ENCODE peak calls at places on chromosomes 3 and 15, in ten cellular contexts. One of them, this sample, is unnamed.

GRCh38 chr3:138803006-138803653 is 31.6 kb downstream of the PIK3CB start:
- DNase-seq in left ventricle myocardium inferior: no peak
- DNase-seq in GM04504: no peak
- DNase-seq in NCI-H2081: no peak
- DNase-seq in T1000: no peak
- DNase-seq in GF-D8: no peak
- DNase-seq in activated T-helper 1 cell treated with anti-CD3 and anti-CD28 coated beads, Interleukin-2, amount 50 U/mL, for 16 hours: no peak
- DNase-seq in neuronal stem cell: no peak
- DNase-seq in central memory CD4-positive, alpha-beta T cell: no peak
- DNase-seq in activated CD4-positive, alpha-beta memory T cell treated with anti-CD3 and anti-CD28 coated beads for 36 hours: no peak
- DNase-seq in this sample: no peak

GRCh38 chr3:171121801-171122200 is 95.3 kb upstream of the SLC2A2 start:
- DNase-seq in left ventricle myocardium inferior: no peak
- DNase-seq in GM04504: no peak
- DNase-seq in NCI-H2081: no peak
- DNase-seq in T1000: no peak
- DNase-seq in GF-D8: no peak
- DNase-seq in activated T-helper 1 cell treated with anti-CD3 and anti-CD28 coated beads, Interleukin-2, amount 50 U/mL, for 16 hours: no peak
- DNase-seq in neuronal stem cell: no peak
- DNase-seq in central memory CD4-positive, alpha-beta T cell: no peak
- DNase-seq in activated CD4-positive, alpha-beta memory T cell treated with anti-CD3 and anti-CD28 coated beads for 36 hours: no peak
- DNase-seq in this sample: no peak

GRCh38 chr3:170714562-170715535 is 129.0 kb upstream of the SLC7A14 start:
- DNase-seq in left ventricle myocardium inferior: no peak
- DNase-seq in GM04504: no peak
- DNase-seq in NCI-H2081: no peak
- DNase-seq in T1000: no peak
- DNase-seq in GF-D8: no peak
- DNase-seq in activated T-helper 1 cell treated with anti-CD3 and anti-CD28 coated beads, Interleukin-2, amount 50 U/mL, for 16 hours: no peak
- DNase-seq in neuronal stem cell: no peak
- DNase-seq in central memory CD4-positive, alpha-beta T cell: no peak
- DNase-seq in activated CD4-positive, alpha-beta memory T cell treated with anti-CD3 and anti-CD28 coated beads for 36 hours: no peak
- DNase-seq in this sample: no peak

GRCh38 chr15:89362203-89363101 is 27.8 kb upstream of the POLG start:
- DNase-seq in left ventricle myocardium inferior: no peak
- DNase-seq in GM04504: no peak
- DNase-seq in NCI-H2081: peak
- DNase-seq in T1000: no peak
- DNase-seq in GF-D8: no peak
- DNase-seq in activated T-helper 1 cell treated with anti-CD3 and anti-CD28 coated beads, Interleukin-2, amount 50 U/mL, for 16 hours: no peak
- DNase-seq in neuronal stem cell: no peak
- DNase-seq in central memory CD4-positive, alpha-beta T cell: no peak
- DNase-seq in activated CD4-positive, alpha-beta memory T cell treated with anti-CD3 and anti-CD28 coated beads for 36 hours: no peak
- DNase-seq in this sample: no peak

GRCh38 chr3:105842943-105843342 is 25.9 kb downstream of the CBLB start:
- DNase-seq in left ventricle myocardium inferior: no peak
- DNase-seq in GM04504: no peak
- DNase-seq in NCI-H2081: peak
- DNase-seq in T1000: no peak
- DNase-seq in GF-D8: no peak
- DNase-seq in activated T-helper 1 cell treated with anti-CD3 and anti-CD28 coated beads, Interleukin-2, amount 50 U/mL, for 16 hours: no peak
- DNase-seq in neuronal stem cell: no peak
- DNase-seq in central memory CD4-positive, alpha-beta T cell: no peak
- DNase-seq in activated CD4-positive, alpha-beta memory T cell treated with anti-CD3 and anti-CD28 coated beads for 36 hours: no peak
- DNase-seq in this sample: no peak

GRCh38 chr3:73511555-73511954 is 113.2 kb downstream of the PDZRN3 start:
- DNase-seq in left ventricle myocardium inferior: no peak
- DNase-seq in GM04504: no peak
- DNase-seq in NCI-H2081: peak
- DNase-seq in T1000: no peak
- DNase-seq in GF-D8: no peak
- DNase-seq in activated T-helper 1 cell treated with anti-CD3 and anti-CD28 coated beads, Interleukin-2, amount 50 U/mL, for 16 hours: no peak
- DNase-seq in neuronal stem cell: no peak
- DNase-seq in central memory CD4-positive, alpha-beta T cell: no peak
- DNase-seq in activated CD4-positive, alpha-beta memory T cell treated with anti-CD3 and anti-CD28 coated beads for 36 hours: no peak
- DNase-seq in this sample: no peak

GRCh38 chr15:99909914-99910313 is 176.7 kb upstream of the LYSMD4 start:
- DNase-seq in left ventricle myocardium inferior: no peak
- DNase-seq in GM04504: no peak
- DNase-seq in NCI-H2081: no peak
- DNase-seq in T1000: no peak
- DNase-seq in GF-D8: no peak
- DNase-seq in activated T-helper 1 cell treated with anti-CD3 and anti-CD28 coated beads, Interleukin-2, amount 50 U/mL, for 16 hours: no peak
- DNase-seq in neuronal stem cell: no peak
- DNase-seq in central memory CD4-positive, alpha-beta T cell: no peak
- DNase-seq in activated CD4-positive, alpha-beta memory T cell treated with anti-CD3 and anti-CD28 coated beads for 36 hours: peak
- DNase-seq in this sample: no peak

GRCh38 chr3:51538115-51538458 is 432 bp upstream of the RAD54L2 start:
- DNase-seq in left ventricle myocardium inferior: no peak
- DNase-seq in GM04504: no peak
- DNase-seq in NCI-H2081: no peak
- DNase-seq in T1000: no peak
- DNase-seq in GF-D8: no peak
- DNase-seq in activated T-helper 1 cell treated with anti-CD3 and anti-CD28 coated beads, Interleukin-2, amount 50 U/mL, for 16 hours: no peak
- DNase-seq in neuronal stem cell: no peak
- DNase-seq in central memory CD4-positive, alpha-beta T cell: no peak
- DNase-seq in activated CD4-positive, alpha-beta memory T cell treated with anti-CD3 and anti-CD28 coated beads for 36 hours: peak
- DNase-seq in this sample: peak

GRCh38 chr3:71554649-71555048 is 28.9 kb downstream of the FOXP1 start:
- DNase-seq in left ventricle myocardium inferior: no peak
- DNase-seq in GM04504: no peak
- DNase-seq in NCI-H2081: no peak
- DNase-seq in T1000: no peak
- DNase-seq in GF-D8: no peak
- DNase-seq in activated T-helper 1 cell treated with anti-CD3 and anti-CD28 coated beads, Interleukin-2, amount 50 U/mL, for 16 hours: no peak
- DNase-seq in neuronal stem cell: no peak
- DNase-seq in central memory CD4-positive, alpha-beta T cell: no peak
- DNase-seq in activated CD4-positive, alpha-beta memory T cell treated with anti-CD3 and anti-CD28 coated beads for 36 hours: no peak
- DNase-seq in this sample: no peak

GRCh38 chr15:35545316-35545824 is 595 bp downstream of the DPH6 start:
- DNase-seq in left ventricle myocardium inferior: peak
- DNase-seq in GM04504: peak
- DNase-seq in NCI-H2081: peak
- DNase-seq in T1000: peak
- DNase-seq in GF-D8: peak
- DNase-seq in activated T-helper 1 cell treated with anti-CD3 and anti-CD28 coated beads, Interleukin-2, amount 50 U/mL, for 16 hours: no peak
- DNase-seq in neuronal stem cell: no peak
- DNase-seq in central memory CD4-positive, alpha-beta T cell: no peak
- DNase-seq in activated CD4-positive, alpha-beta memory T cell treated with anti-CD3 and anti-CD28 coated beads for 36 hours: peak
- DNase-seq in this sample: peak

GRCh38 chr3:47877288-47877687 is 74.3 kb downstream of the DHX30 start:
- DNase-seq in left ventricle myocardium inferior: no peak
- DNase-seq in GM04504: no peak
- DNase-seq in NCI-H2081: no peak
- DNase-seq in T1000: no peak
- DNase-seq in GF-D8: no peak
- DNase-seq in activated T-helper 1 cell treated with anti-CD3 and anti-CD28 coated beads, Interleukin-2, amount 50 U/mL, for 16 hours: no peak
- DNase-seq in neuronal stem cell: no peak
- DNase-seq in central memory CD4-positive, alpha-beta T cell: no peak
- DNase-seq in activated CD4-positive, alpha-beta memory T cell treated with anti-CD3 and anti-CD28 coated beads for 36 hours: no peak
- DNase-seq in this sample: no peak

GRCh38 chr15:74269362-74270035 is 33.4 kb downstream of the CCDC33 start:
- DNase-seq in left ventricle myocardium inferior: no peak
- DNase-seq in GM04504: no peak
- DNase-seq in NCI-H2081: peak
- DNase-seq in T1000: no peak
- DNase-seq in GF-D8: no peak
- DNase-seq in activated T-helper 1 cell treated with anti-CD3 and anti-CD28 coated beads, Interleukin-2, amount 50 U/mL, for 16 hours: no peak
- DNase-seq in neuronal stem cell: no peak
- DNase-seq in central memory CD4-positive, alpha-beta T cell: no peak
- DNase-seq in activated CD4-positive, alpha-beta memory T cell treated with anti-CD3 and anti-CD28 coated beads for 36 hours: no peak
- DNase-seq in this sample: no peak

GRCh38 chr3:45817788-45818523 is 21.6 kb upstream of the SLC6A20 start:
- DNase-seq in left ventricle myocardium inferior: no peak
- DNase-seq in GM04504: peak
- DNase-seq in NCI-H2081: peak
- DNase-seq in T1000: peak
- DNase-seq in GF-D8: no peak
- DNase-seq in activated T-helper 1 cell treated with anti-CD3 and anti-CD28 coated beads, Interleukin-2, amount 50 U/mL, for 16 hours: no peak
- DNase-seq in neuronal stem cell: no peak
- DNase-seq in central memory CD4-positive, alpha-beta T cell: no peak
- DNase-seq in activated CD4-positive, alpha-beta memory T cell treated with anti-CD3 and anti-CD28 coated beads for 36 hours: no peak
- DNase-seq in this sample: peak

GRCh38 chr15:76575177-76576078 is 238.9 kb downstream of the ISL2 start:
- DNase-seq in left ventricle myocardium inferior: no peak
- DNase-seq in GM04504: no peak
- DNase-seq in NCI-H2081: no peak
- DNase-seq in T1000: no peak
- DNase-seq in GF-D8: peak
- DNase-seq in activated T-helper 1 cell treated with anti-CD3 and anti-CD28 coated beads, Interleukin-2, amount 50 U/mL, for 16 hours: no peak
- DNase-seq in neuronal stem cell: no peak
- DNase-seq in central memory CD4-positive, alpha-beta T cell: no peak
- DNase-seq in activated CD4-positive, alpha-beta memory T cell treated with anti-CD3 and anti-CD28 coated beads for 36 hours: no peak
- DNase-seq in this sample: no peak

GRCh38 chr15:77616072-77616471 is 16.6 kb downstream of the LINGO1 start:
- DNase-seq in left ventricle myocardium inferior: no peak
- DNase-seq in GM04504: no peak
- DNase-seq in NCI-H2081: no peak
- DNase-seq in T1000: no peak
- DNase-seq in GF-D8: no peak
- DNase-seq in activated T-helper 1 cell treated with anti-CD3 and anti-CD28 coated beads, Interleukin-2, amount 50 U/mL, for 16 hours: no peak
- DNase-seq in neuronal stem cell: no peak
- DNase-seq in central memory CD4-positive, alpha-beta T cell: no peak
- DNase-seq in activated CD4-positive, alpha-beta memory T cell treated with anti-CD3 and anti-CD28 coated beads for 36 hours: no peak
- DNase-seq in this sample: no peak

GRCh38 chr3:155701882-155702465 is 42.9 kb downstream of the PLCH1 start:
- DNase-seq in left ventricle myocardium inferior: no peak
- DNase-seq in GM04504: peak
- DNase-seq in NCI-H2081: peak
- DNase-seq in T1000: no peak
- DNase-seq in GF-D8: peak
- DNase-seq in activated T-helper 1 cell treated with anti-CD3 and anti-CD28 coated beads, Interleukin-2, amount 50 U/mL, for 16 hours: no peak
- DNase-seq in neuronal stem cell: peak
- DNase-seq in central memory CD4-positive, alpha-beta T cell: peak
- DNase-seq in activated CD4-positive, alpha-beta memory T cell treated with anti-CD3 and anti-CD28 coated beads for 36 hours: no peak
- DNase-seq in this sample: no peak

GRCh38 chr3:28915711-28916481 is 365.0 kb upstream of the RBMS3 start:
- DNase-seq in left ventricle myocardium inferior: no peak
- DNase-seq in GM04504: no peak
- DNase-seq in NCI-H2081: peak
- DNase-seq in T1000: peak
- DNase-seq in GF-D8: no peak
- DNase-seq in activated T-helper 1 cell treated with anti-CD3 and anti-CD28 coated beads, Interleukin-2, amount 50 U/mL, for 16 hours: no peak
- DNase-seq in neuronal stem cell: peak
- DNase-seq in central memory CD4-positive, alpha-beta T cell: no peak
- DNase-seq in activated CD4-positive, alpha-beta memory T cell treated with anti-CD3 and anti-CD28 coated beads for 36 hours: peak
- DNase-seq in this sample: peak

GRCh38 chr3:99472385-99472784 is 166.0 kb upstream of the COL8A1 start:
- DNase-seq in left ventricle myocardium inferior: no peak
- DNase-seq in GM04504: no peak
- DNase-seq in NCI-H2081: no peak
- DNase-seq in T1000: no peak
- DNase-seq in GF-D8: no peak
- DNase-seq in activated T-helper 1 cell treated with anti-CD3 and anti-CD28 coated beads, Interleukin-2, amount 50 U/mL, for 16 hours: no peak
- DNase-seq in neuronal stem cell: no peak
- DNase-seq in central memory CD4-positive, alpha-beta T cell: no peak
- DNase-seq in activated CD4-positive, alpha-beta memory T cell treated with anti-CD3 and anti-CD28 coated beads for 36 hours: no peak
- DNase-seq in this sample: no peak

This sample was measured in testis.